ENCODE peak calls at places on chromosomes 16 and 17, in five cellular contexts. X, K, C, M and H are unnamed samples.

GRCh38 chr17:82145550-82146165 is 47.6 kb upstream of the FASN start:
- DNase-seq in X (no peak), K (no peak), C (no peak), M (no peak), H (no peak)

GRCh38 chr17:27446569-27447301 is 9.5 kb upstream of the KSR1 start:
- DNase-seq in X (no peak), K (no peak), C (peak; percentile 100), M (no peak), H (no peak)

GRCh38 chr17:38333635-38334295 is 10.0 kb downstream of the GPR179 start:
- DNase-seq in X (peak; percentile 31), K (no peak), C (no peak), M (peak; percentile 66), H (no peak)

GRCh38 chr16:58421529-58421928 is 29.3 kb downstream of the GINS3 start:
- DNase-seq in X (no peak), K (no peak), C (no peak), M (no peak), H (peak; percentile 51)

GRCh38 chr16:79728048-79728922 is 127.7 kb upstream of the MAF start:
- DNase-seq in X (no peak), K (no peak), C (no peak), M (no peak), H (no peak)

GRCh38 chr17:2068589-2069051 is 13.7 kb downstream of the HIC1 start:
- DNase-seq in X (no peak), K (no peak), C (no peak), M (peak; percentile 54), H (no peak)

GRCh38 chr17:76365256-76365903 is 11.7 kb upstream of the PRPSAP1 start:
- DNase-seq in X (no peak), K (no peak), C (no peak), M (no peak), H (no peak)

GRCh38 chr16:1706386-1707192 is 594 bp downstream of the MAPK8IP3 start:
- DNase-seq in X (peak; percentile 10), K (no peak), C (peak; percentile 32), M (peak; percentile 49), H (no peak)

GRCh38 chr17:61848896-61849295 is 14.4 kb downstream of the BRIP1 start:
- DNase-seq in X (no peak), K (no peak), C (no peak), M (no peak), H (no peak)

GRCh38 chr17:17152385-17152784 is 53.7 kb downstream of the PLD6 start:
- DNase-seq in X (no peak), K (peak; percentile 35), C (no peak), M (no peak), H (no peak)